ENCODE peak calls at places on chromosomes 2 and 18, in ten cellular contexts. One of them, this sample, is unnamed.

GRCh38 chr2:219665926-219666325 is 38.5 kb downstream of the SLC4A3 start:
- DNase-seq in WERI-Rb-1: no peak
- DNase-seq in PC-3: no peak
- DNase-seq in HCT116: no peak
- DNase-seq in RWPE2: no peak
- DNase-seq in right lobe of liver: no peak
- DNase-seq in esophagus squamous epithelium: no peak
- DNase-seq in SK-N-SH: no peak
- DNase-seq in fibroblast of lung: no peak
- DNase-seq in heart right ventricle: no peak
- DNase-seq in this sample: no peak

GRCh38 chr18:31170335-31170734 is 7.7 kb upstream of the DSC1 start:
- DNase-seq in heart right ventricle: no peak
- DNase-seq in HCT116: no peak
- DNase-seq in right lobe of liver: no peak
- DNase-seq in SK-N-SH: no peak
- DNase-seq in fibroblast of lung: no peak
- DNase-seq in esophagus squamous epithelium: no peak
- DNase-seq in RWPE2: no peak
- DNase-seq in PC-3: no peak
- DNase-seq in WERI-Rb-1: no peak
- DNase-seq in this sample: no peak

GRCh38 chr2:113175736-113176695 is 2.2 kb downstream of the PSD4 start:
- DNase-seq in SK-N-SH: no peak
- DNase-seq in RWPE2: no peak
- DNase-seq in HCT116: no peak
- DNase-seq in right lobe of liver: no peak
- DNase-seq in WERI-Rb-1: no peak
- DNase-seq in heart right ventricle: no peak
- DNase-seq in fibroblast of lung: no peak
- DNase-seq in PC-3: no peak
- DNase-seq in esophagus squamous epithelium: no peak
- DNase-seq in this sample: no peak

GRCh38 chr18:21760321-21760720 is 19.7 kb downstream of the MIB1 start:
- DNase-seq in right lobe of liver: no peak
- DNase-seq in fibroblast of lung: peak
- DNase-seq in HCT116: no peak
- DNase-seq in esophagus squamous epithelium: no peak
- DNase-seq in heart right ventricle: no peak
- DNase-seq in WERI-Rb-1: no peak
- DNase-seq in SK-N-SH: no peak
- DNase-seq in RWPE2: no peak
- DNase-seq in PC-3: no peak
- DNase-seq in this sample: no peak

GRCh38 chr2:94622113-94622618 is 249.1 kb upstream of the TEKT4 start:
- DNase-seq in right lobe of liver: no peak
- DNase-seq in PC-3: no peak
- DNase-seq in WERI-Rb-1: no peak
- DNase-seq in RWPE2: no peak
- DNase-seq in fibroblast of lung: peak
- DNase-seq in heart right ventricle: no peak
- DNase-seq in SK-N-SH: peak
- DNase-seq in HCT116: no peak
- DNase-seq in esophagus squamous epithelium: no peak
- DNase-seq in this sample: no peak

GRCh38 chr18:33916200-33916599 is 308.5 kb downstream of the NOL4 start:
- DNase-seq in heart right ventricle: no peak
- DNase-seq in RWPE2: no peak
- DNase-seq in WERI-Rb-1: peak
- DNase-seq in esophagus squamous epithelium: no peak
- DNase-seq in fibroblast of lung: no peak
- DNase-seq in right lobe of liver: no peak
- DNase-seq in SK-N-SH: no peak
- DNase-seq in PC-3: peak
- DNase-seq in HCT116: no peak
- DNase-seq in this sample: no peak

GRCh38 chr2:182951948-182952663 is 85.7 kb upstream of the FRZB start:
- DNase-seq in HCT116: no peak
- DNase-seq in fibroblast of lung: peak
- DNase-seq in WERI-Rb-1: no peak
- DNase-seq in RWPE2: no peak
- DNase-seq in SK-N-SH: no peak
- DNase-seq in esophagus squamous epithelium: no peak
- DNase-seq in PC-3: no peak
- DNase-seq in heart right ventricle: no peak
- DNase-seq in right lobe of liver: no peak
- DNase-seq in this sample: no peak

GRCh38 chr2:168798888-168799410 is 3.5 kb upstream of the NOSTRIN start:
- DNase-seq in HCT116: no peak
- DNase-seq in RWPE2: no peak
- DNase-seq in fibroblast of lung: no peak
- DNase-seq in WERI-Rb-1: no peak
- DNase-seq in right lobe of liver: no peak
- DNase-seq in SK-N-SH: no peak
- DNase-seq in PC-3: no peak
- DNase-seq in heart right ventricle: no peak
- DNase-seq in esophagus squamous epithelium: no peak
- DNase-seq in this sample: no peak

GRCh38 chr2:18949871-18950597 is 360.7 kb upstream of the NT5C1B start:
- DNase-seq in HCT116: no peak
- DNase-seq in WERI-Rb-1: no peak
- DNase-seq in fibroblast of lung: peak
- DNase-seq in SK-N-SH: peak
- DNase-seq in esophagus squamous epithelium: no peak
- DNase-seq in heart right ventricle: no peak
- DNase-seq in right lobe of liver: no peak
- DNase-seq in PC-3: peak
- DNase-seq in RWPE2: no peak
- DNase-seq in this sample: no peak

DNA sequence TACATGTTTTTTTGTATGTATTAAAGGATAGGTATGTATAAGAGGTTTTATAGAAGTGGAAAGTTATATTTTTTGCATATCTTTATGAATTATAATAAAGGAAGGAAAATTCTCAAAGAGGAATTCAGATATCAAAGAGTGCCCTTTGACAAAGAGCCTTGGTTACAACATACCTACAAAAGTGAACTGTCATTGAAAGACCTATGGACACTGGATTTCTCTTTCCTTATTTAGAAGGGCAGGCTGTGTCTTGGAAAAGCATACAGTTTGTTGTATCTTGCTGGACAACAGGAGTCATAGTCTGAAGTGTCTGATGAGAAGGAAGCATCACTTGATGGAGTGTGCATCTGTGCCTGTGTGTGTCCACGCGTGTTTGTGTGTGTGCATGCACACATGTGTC is 15.2 kb downstream of the UGT1A10 start:
- DNase-seq in right lobe of liver: no peak
- DNase-seq in PC-3: no peak
- DNase-seq in fibroblast of lung: no peak
- DNase-seq in WERI-Rb-1: no peak
- DNase-seq in heart right ventricle: no peak
- DNase-seq in SK-N-SH: no peak
- DNase-seq in HCT116: no peak
- DNase-seq in RWPE2: no peak
- DNase-seq in esophagus squamous epithelium: no peak
- DNase-seq in this sample: no peak
- TF ChIP-seq CTCF in right lobe of liver: no peak
- TF ChIP-seq CTCF in PC-3: no peak
- TF ChIP-seq CTCF in fibroblast of lung: no peak
- TF ChIP-seq CTCF in WERI-Rb-1: no peak
- TF ChIP-seq CTCF in heart right ventricle: no peak
- TF ChIP-seq CTCF in SK-N-SH: no peak
- TF ChIP-seq CTCF in HCT116: no peak
- TF ChIP-seq CTCF in RWPE2: no peak
- TF ChIP-seq CTCF in esophagus squamous epithelium: no peak
- TF ChIP-seq CTCF in this sample: no peak

GRCh38 chr18:37584952-37585695 is 19.5 kb upstream of the CELF4 start:
- DNase-seq in right lobe of liver: no peak
- DNase-seq in heart right ventricle: no peak
- DNase-seq in HCT116: no peak
- DNase-seq in esophagus squamous epithelium: no peak
- DNase-seq in fibroblast of lung: no peak
- DNase-seq in RWPE2: no peak
- DNase-seq in WERI-Rb-1: no peak
- DNase-seq in SK-N-SH: no peak
- DNase-seq in PC-3: no peak
- DNase-seq in this sample: no peak
- H3K4me3 ChIP-seq in right lobe of liver: no peak
- H3K4me3 ChIP-seq in heart right ventricle: no peak
- H3K4me3 ChIP-seq in HCT116: no peak
- H3K4me3 ChIP-seq in esophagus squamous epithelium: no peak
- H3K4me3 ChIP-seq in fibroblast of lung: no peak
- H3K4me3 ChIP-seq in RWPE2: no peak
- H3K4me3 ChIP-seq in WERI-Rb-1: no peak
- H3K4me3 ChIP-seq in SK-N-SH: no peak
- H3K4me3 ChIP-seq in PC-3: no peak
- H3K4me3 ChIP-seq in this sample: no peak

GRCh38 chr2:230694241-230694640 is 18.4 kb upstream of the CAB39 start:
- DNase-seq in WERI-Rb-1: no peak
- DNase-seq in RWPE2: no peak
- DNase-seq in right lobe of liver: no peak
- DNase-seq in PC-3: peak
- DNase-seq in fibroblast of lung: no peak
- DNase-seq in esophagus squamous epithelium: no peak
- DNase-seq in SK-N-SH: no peak
- DNase-seq in HCT116: no peak
- DNase-seq in heart right ventricle: no peak
- DNase-seq in this sample: no peak
- H3K27ac ChIP-seq in WERI-Rb-1: no peak
- H3K27ac ChIP-seq in RWPE2: peak
- H3K27ac ChIP-seq in right lobe of liver: no peak
- H3K27ac ChIP-seq in PC-3: no peak
- H3K27ac ChIP-seq in fibroblast of lung: no peak
- H3K27ac ChIP-seq in esophagus squamous epithelium: peak
- H3K27ac ChIP-seq in SK-N-SH: no peak
- H3K27ac ChIP-seq in HCT116: no peak
- H3K27ac ChIP-seq in heart right ventricle: no peak
- H3K27ac ChIP-seq in this sample: no peak

GRCh38 chr2:207230261-207231105 is 64.7 kb upstream of the KLF7 start:
- DNase-seq in right lobe of liver: no peak
- DNase-seq in SK-N-SH: peak
- DNase-seq in PC-3: peak
- DNase-seq in fibroblast of lung: no peak
- DNase-seq in heart right ventricle: no peak
- DNase-seq in HCT116: peak
- DNase-seq in WERI-Rb-1: peak
- DNase-seq in RWPE2: no peak
- DNase-seq in esophagus squamous epithelium: no peak
- DNase-seq in this sample: no peak
- TF ChIP-seq CTCF in right lobe of liver: peak
- TF ChIP-seq CTCF in SK-N-SH: peak
- TF ChIP-seq CTCF in PC-3: peak
- TF ChIP-seq CTCF in fibroblast of lung: peak
- TF ChIP-seq CTCF in heart right ventricle: peak
- TF ChIP-seq CTCF in HCT116: peak
- TF ChIP-seq CTCF in WERI-Rb-1: peak
- TF ChIP-seq CTCF in RWPE2: peak
- TF ChIP-seq CTCF in esophagus squamous epithelium: no peak
- TF ChIP-seq CTCF in this sample: peak

GRCh38 chr18:32552421-32553030 is 81.8 kb upstream of the GAREM1 start:
- DNase-seq in fibroblast of lung: peak
- DNase-seq in heart right ventricle: peak
- DNase-seq in PC-3: peak
- DNase-seq in esophagus squamous epithelium: no peak
- DNase-seq in SK-N-SH: peak
- DNase-seq in right lobe of liver: peak
- DNase-seq in HCT116: peak
- DNase-seq in RWPE2: no peak
- DNase-seq in WERI-Rb-1: peak
- DNase-seq in this sample: peak

GRCh38 chr18:32548688-32549087 is 78.0 kb upstream of the GAREM1 start:
- DNase-seq in PC-3: no peak
- DNase-seq in esophagus squamous epithelium: no peak
- DNase-seq in right lobe of liver: no peak
- DNase-seq in fibroblast of lung: no peak
- DNase-seq in HCT116: no peak
- DNase-seq in WERI-Rb-1: peak
- DNase-seq in RWPE2: no peak
- DNase-seq in heart right ventricle: no peak
- DNase-seq in SK-N-SH: no peak
- DNase-seq in this sample: no peak

GRCh38 chr18:32549248-32549842 is 78.7 kb upstream of the GAREM1 start:
- DNase-seq in PC-3: peak
- DNase-seq in fibroblast of lung: peak
- DNase-seq in SK-N-SH: peak
- DNase-seq in WERI-Rb-1: peak
- DNase-seq in HCT116: peak
- DNase-seq in RWPE2: no peak
- DNase-seq in right lobe of liver: peak
- DNase-seq in heart right ventricle: peak
- DNase-seq in esophagus squamous epithelium: no peak
- DNase-seq in this sample: no peak

GRCh38 chr18:32553174-32553573 is 82.5 kb upstream of the GAREM1 start:
- DNase-seq in right lobe of liver: no peak
- DNase-seq in SK-N-SH: no peak
- DNase-seq in fibroblast of lung: no peak
- DNase-seq in esophagus squamous epithelium: no peak
- DNase-seq in HCT116: no peak
- DNase-seq in RWPE2: no peak
- DNase-seq in heart right ventricle: no peak
- DNase-seq in WERI-Rb-1: no peak
- DNase-seq in PC-3: no peak
- DNase-seq in this sample: no peak

DNA sequence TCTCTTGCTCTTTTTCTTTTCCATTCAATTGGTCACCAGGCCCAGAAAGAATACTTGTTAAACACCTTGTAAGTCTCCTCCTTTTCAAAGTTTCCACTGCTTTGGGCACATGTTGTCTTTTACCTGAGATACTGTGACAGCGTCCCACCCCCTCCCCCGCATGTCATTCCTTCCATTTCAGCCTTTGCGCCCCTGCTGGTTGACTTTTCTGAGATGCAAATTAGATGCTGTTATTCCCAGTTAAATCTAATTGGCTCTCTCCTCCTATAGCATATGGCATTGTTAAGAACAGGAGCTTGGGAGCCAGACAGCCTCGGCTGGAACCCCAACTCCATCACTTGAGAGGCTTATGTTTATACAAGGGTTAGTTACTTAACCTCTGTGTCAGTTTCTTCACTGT is 80.3 kb upstream of the GAREM1 start:
- DNase-seq in PC-3: no peak
- DNase-seq in SK-N-SH: no peak
- DNase-seq in heart right ventricle: no peak
- DNase-seq in RWPE2: no peak
- DNase-seq in right lobe of liver: no peak
- DNase-seq in WERI-Rb-1: peak
- DNase-seq in esophagus squamous epithelium: no peak
- DNase-seq in fibroblast of lung: no peak
- DNase-seq in HCT116: peak
- DNase-seq in this sample: no peak
- H3K4me3 ChIP-seq in PC-3: no peak
- H3K4me3 ChIP-seq in SK-N-SH: no peak
- H3K4me3 ChIP-seq in heart right ventricle: no peak
- H3K4me3 ChIP-seq in RWPE2: no peak
- H3K4me3 ChIP-seq in right lobe of liver: no peak
- H3K4me3 ChIP-seq in WERI-Rb-1: no peak
- H3K4me3 ChIP-seq in esophagus squamous epithelium: no peak
- H3K4me3 ChIP-seq in fibroblast of lung: no peak
- H3K4me3 ChIP-seq in HCT116: no peak
- H3K4me3 ChIP-seq in this sample: no peak